ENCODE peak calls at places on chromosome 5, in five cellular contexts. One of them, this sample, is unnamed.

GRCh38 chr5:125813221-125813974 is 609.8 kb upstream of the GRAMD2B start:
- DNase-seq in HTR-8/SVneo: no peak
- DNase-seq in NCI-H460: no peak
- DNase-seq in T-helper 9 cell: no peak
- DNase-seq in CD8-positive, alpha-beta T cell: no peak
- DNase-seq in this sample: no peak

GRCh38 chr5:45862763-45863162 is 166.6 kb upstream of the HCN1 start:
- DNase-seq in HTR-8/SVneo: no peak
- DNase-seq in NCI-H460: no peak
- DNase-seq in T-helper 9 cell: no peak
- DNase-seq in CD8-positive, alpha-beta T cell: no peak
- DNase-seq in this sample: no peak

GRCh38 chr5:111967463-111967862 is 210.5 kb upstream of the NREP start:
- DNase-seq in HTR-8/SVneo: no peak
- DNase-seq in NCI-H460: no peak
- DNase-seq in T-helper 9 cell: no peak
- DNase-seq in CD8-positive, alpha-beta T cell: no peak
- DNase-seq in this sample: no peak

GRCh38 chr5:148492351-148492750 is 108.6 kb downstream of the FBXO38 start:
- DNase-seq in HTR-8/SVneo: no peak
- DNase-seq in NCI-H460: no peak
- DNase-seq in T-helper 9 cell: no peak
- DNase-seq in CD8-positive, alpha-beta T cell: no peak
- DNase-seq in this sample: no peak

GRCh38 chr5:92353107-92354030 is 970.3 kb upstream of the ARRDC3 start:
- DNase-seq in HTR-8/SVneo: no peak
- DNase-seq in NCI-H460: no peak
- DNase-seq in T-helper 9 cell: no peak
- DNase-seq in CD8-positive, alpha-beta T cell: no peak
- DNase-seq in this sample: no peak

GRCh38 chr5:57859626-57860025 is 377.0 kb upstream of the ACTBL2 start:
- DNase-seq in HTR-8/SVneo: no peak
- DNase-seq in NCI-H460: no peak
- DNase-seq in T-helper 9 cell: no peak
- DNase-seq in CD8-positive, alpha-beta T cell: no peak
- DNase-seq in this sample: no peak

GRCh38 chr5:106894964-106895363 is 775.8 kb downstream of the EFNA5 start:
- DNase-seq in HTR-8/SVneo: no peak
- DNase-seq in NCI-H460: no peak
- DNase-seq in T-helper 9 cell: no peak
- DNase-seq in CD8-positive, alpha-beta T cell: no peak
- DNase-seq in this sample: no peak

GRCh38 chr5:43601454-43602260 is 1.3 kb upstream of the NNT start:
- DNase-seq in HTR-8/SVneo: peak; percentile 54
- DNase-seq in NCI-H460: no peak
- DNase-seq in T-helper 9 cell: no peak
- DNase-seq in CD8-positive, alpha-beta T cell: no peak
- DNase-seq in this sample: no peak

GRCh38 chr5:76641514-76642120 is 18.4 kb upstream of the F2RL2 start:
- DNase-seq in HTR-8/SVneo: peak; percentile 36
- DNase-seq in NCI-H460: peak; percentile 83
- DNase-seq in T-helper 9 cell: peak; percentile 48
- DNase-seq in CD8-positive, alpha-beta T cell: peak; percentile 69
- DNase-seq in this sample: no peak

GRCh38 chr5:616342-617039 is 4.4 kb downstream of the CEP72 start:
- DNase-seq in HTR-8/SVneo: no peak
- DNase-seq in NCI-H460: peak; percentile 55
- DNase-seq in T-helper 9 cell: no peak
- DNase-seq in CD8-positive, alpha-beta T cell: no peak
- DNase-seq in this sample: no peak

GRCh38 chr5:131263648-131264452 is at the start of gene CDC42SE2:
- DNase-seq in HTR-8/SVneo: peak; percentile 80
- DNase-seq in NCI-H460: peak; percentile 81
- DNase-seq in T-helper 9 cell: peak; percentile 78
- DNase-seq in CD8-positive, alpha-beta T cell: peak; percentile 85
- DNase-seq in this sample: peak; percentile 83

GRCh38 chr5:30505014-30505886 is 688.2 kb upstream of the CDH6 start:
- DNase-seq in HTR-8/SVneo: peak; percentile 53
- DNase-seq in NCI-H460: peak; percentile 12
- DNase-seq in T-helper 9 cell: no peak
- DNase-seq in CD8-positive, alpha-beta T cell: no peak
- DNase-seq in this sample: no peak

GRCh38 chr5:124789104-124789605 is 42.7 kb upstream of the ZNF608 start:
- DNase-seq in HTR-8/SVneo: no peak
- DNase-seq in NCI-H460: peak; percentile 30
- DNase-seq in T-helper 9 cell: no peak
- DNase-seq in CD8-positive, alpha-beta T cell: no peak
- DNase-seq in this sample: no peak

GRCh38 chr5:116454417-116454927 is 120.2 kb downstream of the SEMA6A start:
- DNase-seq in HTR-8/SVneo: peak; percentile 12
- DNase-seq in NCI-H460: no peak
- DNase-seq in T-helper 9 cell: no peak
- DNase-seq in CD8-positive, alpha-beta T cell: no peak
- DNase-seq in this sample: no peak

GRCh38 chr5:118405650-118406061 is 582.7 kb downstream of the DTWD2 start:
- DNase-seq in HTR-8/SVneo: no peak
- DNase-seq in NCI-H460: no peak
- DNase-seq in T-helper 9 cell: no peak
- DNase-seq in CD8-positive, alpha-beta T cell: no peak
- DNase-seq in this sample: no peak

GRCh38 chr5:71600783-71601182 is 13.6 kb downstream of the MCCC2 start:
- DNase-seq in HTR-8/SVneo: no peak
- DNase-seq in NCI-H460: no peak
- DNase-seq in T-helper 9 cell: no peak
- DNase-seq in CD8-positive, alpha-beta T cell: no peak
- DNase-seq in this sample: no peak

GRCh38 chr5:50717615-50718014 is 51.2 kb downstream of the PARP8 start:
- DNase-seq in HTR-8/SVneo: no peak
- DNase-seq in NCI-H460: no peak
- DNase-seq in T-helper 9 cell: no peak
- DNase-seq in CD8-positive, alpha-beta T cell: no peak
- DNase-seq in this sample: no peak

GRCh38 chr5:10018670-10019069 is 231.0 kb downstream of the ATPSCKMT start:
- DNase-seq in HTR-8/SVneo: peak; percentile 81
- DNase-seq in NCI-H460: no peak
- DNase-seq in T-helper 9 cell: no peak
- DNase-seq in CD8-positive, alpha-beta T cell: no peak
- DNase-seq in this sample: no peak

GRCh38 chr5:124808842-124809268 is 62.4 kb upstream of the ZNF608 start:
- DNase-seq in HTR-8/SVneo: no peak
- DNase-seq in NCI-H460: no peak
- DNase-seq in T-helper 9 cell: no peak
- DNase-seq in CD8-positive, alpha-beta T cell: no peak
- DNase-seq in this sample: no peak

GRCh38 chr5:87122171-87122977 is 145.3 kb upstream of the RASA1 start:
- DNase-seq in HTR-8/SVneo: no peak
- DNase-seq in NCI-H460: no peak
- DNase-seq in T-helper 9 cell: no peak
- DNase-seq in CD8-positive, alpha-beta T cell: no peak
- DNase-seq in this sample: no peak

GRCh38 chr5:142720561-142721275 is 34.8 kb upstream of the FGF1 start:
- DNase-seq in HTR-8/SVneo: no peak
- DNase-seq in NCI-H460: no peak
- DNase-seq in T-helper 9 cell: no peak
- DNase-seq in CD8-positive, alpha-beta T cell: no peak
- DNase-seq in this sample: no peak

GRCh38 chr5:42691413-42691861 is 65.2 kb upstream of the CCDC152 start:
- DNase-seq in HTR-8/SVneo: no peak
- DNase-seq in NCI-H460: no peak
- DNase-seq in T-helper 9 cell: no peak
- DNase-seq in CD8-positive, alpha-beta T cell: no peak
- DNase-seq in this sample: no peak

GRCh38 chr5:151772868-151773561 is 1.3 kb downstream of the G3BP1 start:
- DNase-seq in HTR-8/SVneo: no peak
- DNase-seq in NCI-H460: no peak
- DNase-seq in T-helper 9 cell: no peak
- DNase-seq in CD8-positive, alpha-beta T cell: no peak
- DNase-seq in this sample: no peak

GRCh38 chr5:128682669-128683068 is 144.6 kb upstream of the FBN2 start:
- DNase-seq in HTR-8/SVneo: no peak
- DNase-seq in NCI-H460: no peak
- DNase-seq in T-helper 9 cell: no peak
- DNase-seq in CD8-positive, alpha-beta T cell: no peak
- DNase-seq in this sample: no peak

GRCh38 chr5:131379071-131379538 is 115.3 kb downstream of the CDC42SE2 start:
- DNase-seq in HTR-8/SVneo: no peak
- DNase-seq in NCI-H460: no peak
- DNase-seq in T-helper 9 cell: no peak
- DNase-seq in CD8-positive, alpha-beta T cell: no peak
- DNase-seq in this sample: no peak

GRCh38 chr5:154756871-154757646 is 1.9 kb downstream of the LARP1 start:
- DNase-seq in HTR-8/SVneo: no peak
- DNase-seq in NCI-H460: no peak
- DNase-seq in T-helper 9 cell: peak; percentile 32
- DNase-seq in CD8-positive, alpha-beta T cell: peak; percentile 45
- DNase-seq in this sample: peak; percentile 59

This sample was measured in nucleus accumbens.